ENCODE peak calls at places on chromosomes 7 and 10, in nine cellular contexts. H is HS-5; G is fibroblast of lung; E is small intestine; O is AG04450; Q is iPS-NIHi11; W is activated CD4-positive, alpha-beta T cell treated with anti-CD3 and anti-CD28 coated beads, Interleukin-2, amount 10 ng/mL, durations not matched to agents 7 days and 5 days; R is SW480; I is GM12891. N is an unnamed sample.

GRCh38 chr7:117902314-117902889 is 29.2 kb upstream of the CTTNBP2 start:
- DNase-seq in R (no peak), Q (no peak), E (no peak), W (no peak), G (no peak), H (no peak), O (no peak), I (no peak), N (no peak)

GRCh38 chr7:78261739-78262138 is 463.2 kb downstream of the PHTF2 start:
- DNase-seq in O (no peak), I (no peak), W (no peak), Q (no peak), E (no peak), R (no peak), G (no peak), H (no peak), N (no peak)

GRCh38 chr7:123190109-123190831 is 9.5 kb downstream of the SLC13A1 start:
- DNase-seq in I (no peak), H (no peak), O (no peak), R (no peak), E (no peak), G (no peak), Q (no peak), W (no peak), N (no peak)

GRCh38 chr7:25515876-25516275 is 287.6 kb upstream of the NPVF start:
- DNase-seq in W (no peak), H (no peak), O (no peak), G (no peak), R (no peak), E (no peak), Q (no peak), I (no peak), N (no peak)

GRCh38 chr10:29712108-29712507 is 77.3 kb upstream of the SVIL start:
- DNase-seq in E (peak), Q (peak), G (peak), O (no peak), W (no peak), R (peak), I (no peak), H (no peak), N (no peak)

GRCh38 chr10:8852546-8852945 is 798.1 kb downstream of the GATA3 start:
- DNase-seq in W (no peak), H (no peak), I (no peak), Q (peak), O (no peak), E (no peak), R (no peak), G (no peak), N (no peak)

GRCh38 chr10:70649526-70649925 is 22.8 kb upstream of the ADAMTS14 start:
- DNase-seq in I (no peak), H (peak), E (no peak), R (peak), O (no peak), W (no peak), Q (no peak), G (peak), N (no peak)

GRCh38 chr7:88344956-88345832 is 38.5 kb upstream of the STEAP4 start:
- DNase-seq in E (peak), W (peak), I (no peak), O (peak), G (peak), H (no peak), Q (peak), R (peak), N (peak)

GRCh38 chr10:102309236-102309635 is 63.9 kb downstream of the GBF1 start:
- DNase-seq in W (no peak), I (no peak), R (no peak), G (no peak), O (no peak), H (no peak), Q (no peak), E (no peak), N (no peak)

GRCh38 chr10:77405771-77406241 is 231.8 kb downstream of the KCNMA1 start:
- DNase-seq in O (no peak), H (peak), E (peak), W (no peak), I (no peak), G (peak), Q (peak), R (peak), N (peak)

GRCh38 chr7:7183061-7183832 is 903 bp downstream of the C1GALT1 start:
- DNase-seq in E (peak), H (peak), R (peak), W (peak), O (no peak), Q (peak), I (peak), G (peak), N (peak)

GRCh38 chr10:92757066-92757716 is 67.4 kb downstream of the HHEX start:
- DNase-seq in G (peak), W (no peak), R (no peak), H (no peak), E (peak), Q (peak), O (peak), I (peak), N (peak)

GRCh38 chr7:82124445-82124844 is 319.1 kb downstream of the CACNA2D1 start:
- DNase-seq in I (no peak), H (no peak), O (no peak), W (no peak), G (no peak), Q (no peak), E (no peak), R (no peak), N (no peak)

GRCh38 chr7:91288208-91288824 is 24.1 kb downstream of the FZD1 start:
- DNase-seq in I (no peak), H (no peak), E (peak), R (peak), O (no peak), W (peak), Q (peak), G (no peak), N (peak)

GRCh38 chr7:7569615-7570014 is 2.9 kb downstream of the MIOS start:
- DNase-seq in R (no peak), W (no peak), O (no peak), E (no peak), Q (no peak), H (no peak), G (no peak), I (no peak), N (no peak)

GRCh38 chr10:46551701-46552525 is 4.5 kb downstream of the GPRIN2 start:
- DNase-seq in W (peak), G (no peak), E (no peak), Q (no peak), H (no peak), R (no peak), I (no peak), O (no peak), N (peak)

GRCh38 chr7:66952343-66953043 is 31.5 kb downstream of the TMEM248 start:
- DNase-seq in I (no peak), G (peak), E (peak), R (peak), W (no peak), O (no peak), Q (peak), H (peak), N (no peak)

GRCh38 chr7:155584763-155585531 is 38.6 kb upstream of the CNPY1 start:
- DNase-seq in W (no peak), O (peak), R (no peak), G (peak), E (peak), H (no peak), Q (peak), I (no peak), N (no peak)

GRCh38 chr10:76553700-76554470 is 1083.7 kb downstream of the KCNMA1 start:
- DNase-seq in R (no peak), I (no peak), O (no peak), Q (no peak), H (no peak), W (no peak), E (no peak), G (no peak), N (no peak)

GRCh38 chr7:5690931-5691461 is 90.5 kb downstream of the RNF216 start:
- DNase-seq in H (no peak), W (no peak), G (peak), I (no peak), E (no peak), Q (no peak), O (no peak), R (no peak), N (peak)

N was measured in heart right ventricle.